ENCODE peak calls at places on chromosomes 7 and 10, in four cellular contexts. J, R, U and Z are unnamed samples.

GRCh38 chr7:137001041-137001440 is 132.6 kb downstream of the CHRM2 start:
- DNase-seq in J (peak; percentile 34), R (no peak), U (no peak), Z (peak; percentile 55)

GRCh38 chr10:14774797-14775196 is at the start of gene FAM107B:
- DNase-seq in J (no peak), R (no peak), U (no peak), Z (no peak)

GRCh38 chr10:29946953-29947700 is 112.3 kb downstream of the JCAD start:
- DNase-seq in J (peak; percentile 91), R (no peak), U (no peak), Z (peak; percentile 94)

GRCh38 chr10:13670311-13670710 is 83.5 kb downstream of the PRPF18 start:
- DNase-seq in J (no peak), R (no peak), U (no peak), Z (no peak)

GRCh38 chr10:4941540-4942330 is 21.5 kb upstream of the AKR1C1 start:
- DNase-seq in J (peak; percentile 14), R (no peak), U (no peak), Z (peak; percentile 6)

GRCh38 chr10:15265076-15265475 is 96.6 kb upstream of the NMT2 start:
- DNase-seq in J (peak; percentile 8), R (no peak), U (no peak), Z (no peak)

GRCh38 chr7:31236868-31237267 is 103.7 kb downstream of the NEUROD6 start:
- DNase-seq in J (no peak), R (no peak), U (no peak), Z (no peak)

GRCh38 chr10:73865459-73866442 is 8.6 kb downstream of the CAMK2G start:
- DNase-seq in J (no peak), R (no peak), U (no peak), Z (no peak)

GRCh38 chr7:158802535-158803199 is 26.6 kb downstream of the ESYT2 start:
- DNase-seq in J (peak; percentile 71), R (no peak), U (no peak), Z (peak; percentile 56)

GRCh38 chr10:61841338-61841875 is 60.1 kb upstream of the ARID5B start:
- DNase-seq in J (no peak), R (no peak), U (no peak), Z (no peak)

GRCh38 chr10:99667108-99667751 is 7.9 kb downstream of the ENTPD7 start:
- DNase-seq in J (peak; percentile 89), R (no peak), U (no peak), Z (peak; percentile 92)

GRCh38 chr10:97279121-97279815 is 13.2 kb downstream of the ARHGAP19 start:
- DNase-seq in J (peak; percentile 71), R (no peak), U (no peak), Z (peak; percentile 42)

GRCh38 chr10:128687408-128687807 is 561.2 kb upstream of the MKI67 start:
- DNase-seq in J (no peak), R (no peak), U (no peak), Z (no peak)

GRCh38 chr7:104963991-104964385 is 50.0 kb upstream of the KMT2E start:
- DNase-seq in J (peak; percentile 89), R (no peak), U (no peak), Z (peak; percentile 96)
- H3K4me2 ChIP-seq in J (no peak overlapping the region), R (no peak overlapping the region), U (no peak overlapping the region), Z (no peak overlapping the region)

GRCh38 chr7:155447603-155448002 is 10.3 kb upstream of the EN2 start:
- DNase-seq in J (no peak), R (no peak), U (no peak), Z (no peak)

GRCh38 chr7:155449008-155449879 is 8.7 kb upstream of the EN2 start:
- DNase-seq in J (no peak), R (peak; percentile 37), U (no peak), Z (no peak)

GRCh38 chr7:155449880-155450557 is 7.9 kb upstream of the EN2 start:
- DNase-seq in J (no peak), R (no peak), U (no peak), Z (no peak)

GRCh38 chr7:155450558-155450827 is 7.4 kb upstream of the EN2 start:
- DNase-seq in J (no peak), R (no peak), U (no peak), Z (no peak)

GRCh38 chr7:155448632-155449007 is 9.3 kb upstream of the EN2 start:
- DNase-seq in J (no peak), R (peak; percentile 29), U (no peak), Z (no peak)
- H3K23ac ChIP-seq in J (no peak overlapping the region), R (peak overlapping the region; percentile 3), U (no peak overlapping the region), Z (no peak overlapping the region)

DNA sequence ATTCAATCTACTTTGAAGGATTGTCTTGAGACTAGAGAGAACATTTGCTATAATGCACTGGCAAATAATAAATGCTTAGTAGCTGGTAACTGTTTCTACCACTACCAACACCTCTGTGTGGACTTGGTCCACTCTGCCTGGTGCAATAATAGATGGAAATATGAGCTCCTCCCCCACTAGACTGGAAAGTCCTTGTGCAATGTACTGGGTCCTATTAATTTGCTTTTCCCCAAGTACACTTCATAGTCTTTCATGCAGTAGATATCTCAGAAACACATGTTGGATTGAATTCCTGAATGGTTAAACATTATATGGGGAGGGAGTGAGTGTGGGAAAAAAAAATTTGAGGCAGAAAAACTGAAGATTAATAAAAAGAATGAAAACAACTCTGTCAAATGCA is 119.3 kb downstream of the C10orf90 start:
- DNase-seq in J (no peak), R (no peak), U (no peak), Z (no peak)
- H2AFZ ChIP-seq in J (no peak overlapping the region), R (no peak overlapping the region), U (no peak overlapping the region), Z (no peak overlapping the region)

GRCh38 chr10:101940916-101941315 is 97.3 kb upstream of the KCNIP2 start:
- DNase-seq in J (peak; percentile 22), R (no peak), U (no peak), Z (peak; percentile 46)

GRCh38 chr10:101939718-101940117 is 96.1 kb upstream of the KCNIP2 start:
- DNase-seq in J (peak; percentile 31), R (no peak), U (no peak), Z (no peak)

GRCh38 chr10:101939273-101939635 is 95.7 kb upstream of the KCNIP2 start:
- DNase-seq in J (peak; percentile 91), R (no peak), U (no peak), Z (peak; percentile 96)

GRCh38 chr10:101938316-101939272 is 95.0 kb upstream of the KCNIP2 start:
- DNase-seq in J (peak; percentile 86), R (no peak), U (no peak), Z (peak; percentile 93)

DNA sequence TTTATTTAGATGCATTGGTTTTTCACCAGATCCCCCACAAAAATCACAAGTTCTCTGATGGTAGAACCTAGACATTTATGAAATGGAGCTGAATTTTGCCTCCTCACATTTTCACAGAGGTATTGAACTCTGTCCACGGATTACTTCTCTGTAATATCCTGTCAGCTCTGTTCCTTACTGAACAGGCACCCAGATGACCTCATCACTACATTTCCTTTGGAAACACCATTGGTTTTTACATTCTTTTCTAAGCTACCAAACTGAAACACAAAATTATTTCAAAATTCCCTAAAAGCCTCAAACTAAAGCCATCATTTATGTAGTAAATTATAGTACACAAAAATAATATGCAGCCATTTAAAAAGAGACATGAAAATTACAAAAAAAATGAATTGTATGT is 98.3 kb upstream of the KCNIP2 start:
- DNase-seq in J (peak; percentile 56), R (no peak), U (no peak), Z (peak; percentile 59)
- H3K4me2 ChIP-seq in J (no peak overlapping the region), R (no peak overlapping the region), U (no peak overlapping the region), Z (peak overlapping the region; percentile 27)

DNA sequence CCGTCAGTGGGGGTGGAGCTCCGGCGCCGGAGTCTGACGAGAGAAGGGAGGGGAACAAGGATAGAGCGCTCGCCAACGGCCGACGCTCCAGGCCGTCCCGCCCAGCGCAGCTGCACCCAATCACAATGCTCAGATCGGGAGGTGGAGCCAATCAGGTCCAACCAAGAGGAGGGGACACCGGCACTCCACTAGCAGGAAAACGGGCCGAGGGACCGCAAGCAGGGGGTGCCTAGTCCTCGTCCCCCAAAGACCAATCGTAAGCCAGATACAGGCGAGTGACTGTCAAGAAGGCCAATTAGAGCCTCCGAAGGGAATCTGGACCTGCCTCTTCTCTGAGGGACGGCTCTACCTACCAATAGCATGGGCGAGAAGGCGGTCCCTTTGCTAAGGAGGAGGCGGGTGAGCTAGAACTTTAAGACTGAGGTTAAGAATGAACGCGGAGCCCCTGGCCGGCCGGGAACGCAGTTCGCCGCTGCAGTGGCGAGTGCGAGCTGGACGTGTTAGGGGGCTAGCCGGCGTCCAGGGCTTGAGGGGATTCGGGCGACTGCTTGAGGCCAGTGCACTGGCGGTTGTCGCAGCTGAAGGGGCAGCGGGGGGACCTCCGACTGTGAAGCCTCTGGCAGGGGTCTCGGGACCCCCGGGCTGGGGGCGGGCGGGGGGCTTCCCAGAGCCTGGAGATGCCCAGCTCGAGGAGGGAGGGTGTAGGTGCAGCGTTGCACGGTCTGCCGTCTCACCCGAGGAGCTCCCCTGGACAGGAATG is at the start of gene FBXO24:
- DNase-seq in J (peak; percentile 100), R (peak; percentile 100), U (peak; percentile 100), Z (peak; percentile 100)
- H3K23ac ChIP-seq in J (peak within 1 kb of the TSS; percentile 80), R (peak within 1 kb of the TSS; percentile 99), U (no peak within 1 kb of the TSS), Z (peak within 1 kb of the TSS; percentile 92)

GRCh38 chr10:68988530-68989316 is at the start of gene KIFBP:
- DNase-seq in J (peak; percentile 99), R (peak; percentile 95), U (peak; percentile 89), Z (peak; percentile 98)
- H2AFZ ChIP-seq in J (peak within 1 kb of the TSS; percentile 83), R (peak within 1 kb of the TSS; percentile 91), U (peak within 1 kb of the TSS; percentile 91), Z (peak within 1 kb of the TSS; percentile 89)